ENCODE peak calls at places on chromosomes 6 and 20, in four cellular contexts. One of them, this sample, is unnamed.
A peak's percentile ranks its signal among the peaks of the same experiment; 100 is the strongest.

GRCh38 chr20:62905536-62906117 is 20.7 kb downstream of the DIDO1 start:
- DNase-seq in OCI-LY7: no peak
- DNase-seq in mesendoderm: no peak
- DNase-seq in H9: no peak
- DNase-seq in this sample: no peak

GRCh38 chr20:20904171-20904831 is 191.9 kb upstream of the RALGAPA2 start:
- DNase-seq in OCI-LY7: no peak
- DNase-seq in mesendoderm: no peak
- DNase-seq in H9: no peak
- DNase-seq in this sample: no peak

GRCh38 chr20:3420211-3420707 is 12.8 kb upstream of the DNAAF9 start:
- DNase-seq in OCI-LY7: no peak
- DNase-seq in mesendoderm: no peak
- DNase-seq in H9: no peak
- DNase-seq in this sample: no peak

GRCh38 chr6:7086488-7086887 is 21.3 kb upstream of the RREB1 start:
- DNase-seq in OCI-LY7: no peak
- DNase-seq in mesendoderm: no peak
- DNase-seq in H9: no peak
- DNase-seq in this sample: no peak

GRCh38 chr20:20435453-20435852 is 67.5 kb downstream of the INSM1 start:
- DNase-seq in OCI-LY7: no peak
- DNase-seq in mesendoderm: no peak
- DNase-seq in H9: no peak
- DNase-seq in this sample: peak; percentile 48

GRCh38 chr6:40755046-40755681 is 168.0 kb upstream of the LRFN2 start:
- DNase-seq in OCI-LY7: no peak
- DNase-seq in mesendoderm: peak; percentile 66
- DNase-seq in H9: peak; percentile 32
- DNase-seq in this sample: peak; percentile 51

GRCh38 chr6:52306972-52307849 is 22.7 kb upstream of the MCM3 start:
- DNase-seq in OCI-LY7: no peak
- DNase-seq in mesendoderm: peak; percentile 61
- DNase-seq in H9: peak; percentile 61
- DNase-seq in this sample: peak; percentile 74

GRCh38 chr6:150001295-150001990 is 23.9 kb downstream of the RAET1L start:
- DNase-seq in OCI-LY7: no peak
- DNase-seq in mesendoderm: no peak
- DNase-seq in H9: no peak
- DNase-seq in this sample: no peak

GRCh38 chr6:109174911-109175310 is 79.6 kb downstream of the CEP57L1 start:
- DNase-seq in OCI-LY7: no peak
- DNase-seq in mesendoderm: no peak
- DNase-seq in H9: no peak
- DNase-seq in this sample: no peak

GRCh38 chr6:3175742-3176321 is 18.5 kb upstream of the TUBB2A start:
- DNase-seq in OCI-LY7: no peak
- DNase-seq in mesendoderm: no peak
- DNase-seq in H9: no peak
- DNase-seq in this sample: no peak

GRCh38 chr6:9250852-9251251 is 815.5 kb upstream of the SLC35B3 start:
- DNase-seq in OCI-LY7: peak; percentile 3
- DNase-seq in mesendoderm: peak; percentile 79
- DNase-seq in H9: peak; percentile 68
- DNase-seq in this sample: peak; percentile 87

GRCh38 chr6:167553716-167554115 is 228.8 kb downstream of the TTLL2 start:
- DNase-seq in OCI-LY7: no peak
- DNase-seq in mesendoderm: peak; percentile 40
- DNase-seq in H9: no peak
- DNase-seq in this sample: no peak

GRCh38 chr6:56683882-56684281 is 41.2 kb upstream of the DST start:
- DNase-seq in OCI-LY7: no peak
- DNase-seq in mesendoderm: no peak
- DNase-seq in H9: no peak
- DNase-seq in this sample: no peak

GRCh38 chr6:168388641-168389633 is 52.0 kb upstream of the SMOC2 start:
- DNase-seq in OCI-LY7: no peak
- DNase-seq in mesendoderm: no peak
- DNase-seq in H9: peak; percentile 44
- DNase-seq in this sample: peak; percentile 51

GRCh38 chr6:45495404-45496084 is 117.8 kb upstream of the SUPT3H start:
- DNase-seq in OCI-LY7: no peak
- DNase-seq in mesendoderm: peak; percentile 23
- DNase-seq in H9: no peak
- DNase-seq in this sample: no peak

GRCh38 chr20:33009214-33010132 is 2.0 kb downstream of the BPIFB2 start:
- DNase-seq in OCI-LY7: peak; percentile 6
- DNase-seq in mesendoderm: no peak
- DNase-seq in H9: no peak
- DNase-seq in this sample: no peak

GRCh38 chr6:119110601-119111548 is 32.4 kb upstream of the FAM184A start:
- DNase-seq in OCI-LY7: peak; percentile 54
- DNase-seq in mesendoderm: peak; percentile 69
- DNase-seq in H9: no peak
- DNase-seq in this sample: peak; percentile 75

GRCh38 chr20:22389836-22390542 is 194.4 kb downstream of the FOXA2 start:
- DNase-seq in OCI-LY7: no peak
- DNase-seq in mesendoderm: peak; percentile 85
- DNase-seq in H9: peak; percentile 80
- DNase-seq in this sample: peak; percentile 83

GRCh38 chr6:153591165-153591564 is 447.9 kb upstream of the OPRM1 start:
- DNase-seq in OCI-LY7: no peak
- DNase-seq in mesendoderm: no peak
- DNase-seq in H9: no peak
- DNase-seq in this sample: no peak

GRCh38 chr20:24462461-24463010 is 6.9 kb upstream of the SYNDIG1 start:
- DNase-seq in OCI-LY7: no peak
- DNase-seq in mesendoderm: no peak
- DNase-seq in H9: peak; percentile 64
- DNase-seq in this sample: peak; percentile 74

GRCh38 chr20:35729836-35730582 is 12.1 kb downstream of the RBM39 start:
- DNase-seq in OCI-LY7: no peak
- DNase-seq in mesendoderm: no peak
- DNase-seq in H9: no peak
- DNase-seq in this sample: no peak
- H3K79me2 ChIP-seq in OCI-LY7: peaks cover 95% of the 10 kb centered on the region
- H3K79me2 ChIP-seq in mesendoderm: peaks cover 56% of the 10 kb centered on the region
- H3K79me2 ChIP-seq in H9: peaks cover 6% of the 10 kb centered on the region
- H3K79me2 ChIP-seq in this sample: peaks cover 100% of the 10 kb centered on the region

DNA sequence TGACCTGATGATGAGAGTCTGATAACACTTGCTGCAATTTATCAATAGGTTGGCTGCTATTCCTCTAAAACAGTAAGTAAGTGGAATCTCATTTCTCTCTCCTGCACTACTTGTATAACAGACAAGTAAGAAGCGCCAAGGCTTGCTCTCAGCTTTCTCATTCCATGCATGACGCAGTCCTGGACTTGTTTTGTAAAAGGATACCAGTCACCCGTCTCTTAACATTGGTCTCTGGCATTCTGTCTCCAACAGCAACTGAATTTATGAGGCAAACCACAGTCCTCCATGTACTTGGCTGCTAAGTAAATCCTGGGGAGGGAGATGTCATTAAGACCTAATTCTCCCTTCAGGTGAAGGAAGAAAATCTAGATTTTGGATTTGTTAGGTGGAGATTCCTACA is 115.4 kb downstream of the OPN5 start:
- DNase-seq in OCI-LY7: no peak
- DNase-seq in mesendoderm: no peak
- DNase-seq in H9: no peak
- DNase-seq in this sample: no peak
- H3K79me2 ChIP-seq in OCI-LY7: no peaks in the 10 kb centered on the region
- H3K79me2 ChIP-seq in mesendoderm: no peaks in the 10 kb centered on the region
- H3K79me2 ChIP-seq in H9: no peaks in the 10 kb centered on the region
- H3K79me2 ChIP-seq in this sample: no peaks in the 10 kb centered on the region

DNA sequence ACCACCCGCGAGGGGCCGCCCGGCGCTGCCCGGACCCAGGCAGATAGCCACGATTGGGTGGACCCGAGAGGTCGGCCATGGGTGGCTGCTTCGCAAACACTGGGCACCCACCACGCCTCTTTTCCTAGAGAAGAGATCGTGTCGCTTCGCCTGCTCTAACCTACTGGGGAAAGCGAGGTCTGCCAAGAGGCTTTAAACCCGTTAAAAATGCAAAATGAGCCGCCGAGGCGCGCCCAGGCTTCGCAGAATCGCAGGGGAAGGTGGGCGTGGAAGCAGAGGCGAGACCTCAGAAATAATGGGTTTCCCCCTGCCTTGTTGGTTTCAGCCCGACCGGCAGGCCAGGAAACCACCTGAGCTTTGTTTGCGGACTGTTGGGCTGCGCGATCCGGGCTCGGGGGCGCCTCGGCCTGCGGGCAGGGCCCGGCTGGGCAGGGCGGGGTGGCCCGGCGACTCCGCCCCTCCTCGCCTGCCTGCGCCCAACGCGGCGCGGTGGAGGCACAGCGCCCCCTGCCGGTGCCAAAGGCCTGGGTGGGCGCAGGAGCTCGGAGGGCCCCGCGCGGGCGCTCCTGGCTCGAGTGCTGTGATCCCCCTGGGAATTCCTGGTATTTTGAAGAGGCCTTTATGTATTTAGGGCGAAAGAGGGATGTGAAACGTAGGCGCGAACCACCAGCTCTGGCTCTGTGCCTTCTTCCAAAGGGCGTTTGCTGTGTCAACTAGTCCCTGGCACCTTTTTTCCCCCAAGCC is 1.6 kb downstream of the MARCKS start:
- DNase-seq in OCI-LY7: peak; percentile 75
- DNase-seq in mesendoderm: peak; percentile 97
- DNase-seq in H9: peak; percentile 92
- DNase-seq in this sample: peak; percentile 94
- H3K79me2 ChIP-seq in OCI-LY7: no peaks in the 10 kb centered on the region
- H3K79me2 ChIP-seq in mesendoderm: peaks cover 30% of the 10 kb centered on the region
- H3K79me2 ChIP-seq in H9: peaks cover 5% of the 10 kb centered on the region
- H3K79me2 ChIP-seq in this sample: peaks cover 45% of the 10 kb centered on the region

GRCh38 chr6:31495580-31495979 is 2.4 kb upstream of the MICB start:
- DNase-seq in OCI-LY7: peak; percentile 28
- DNase-seq in mesendoderm: peak; percentile 43
- DNase-seq in H9: no peak
- DNase-seq in this sample: no peak
- H3K79me2 ChIP-seq in OCI-LY7: peaks cover 66% of the 10 kb centered on the region
- H3K79me2 ChIP-seq in mesendoderm: no peaks in the 10 kb centered on the region
- H3K79me2 ChIP-seq in H9: no peaks in the 10 kb centered on the region
- H3K79me2 ChIP-seq in this sample: peaks cover 1% of the 10 kb centered on the region

DNA sequence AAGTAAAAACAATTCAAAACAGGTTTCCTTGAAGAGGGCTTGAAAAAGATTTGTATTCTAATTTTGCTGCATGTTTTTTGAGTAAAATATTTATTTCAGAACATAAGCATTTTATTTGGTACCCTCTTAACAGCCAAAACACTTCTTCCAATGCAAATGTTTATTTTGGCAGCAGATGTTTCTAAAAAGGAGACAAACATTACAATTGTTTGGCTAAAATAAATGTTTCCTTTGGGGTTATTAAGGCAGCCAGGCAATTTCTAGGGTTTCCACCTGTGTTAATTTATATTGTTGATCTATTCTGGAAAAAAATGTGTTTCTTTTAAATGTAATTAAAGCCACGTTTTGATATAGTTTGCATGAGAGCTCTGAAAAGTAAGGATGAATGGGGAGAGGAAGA is 56.6 kb downstream of the ARID1B start:
- DNase-seq in OCI-LY7: no peak
- DNase-seq in mesendoderm: no peak
- DNase-seq in H9: no peak
- DNase-seq in this sample: no peak
- H3K79me2 ChIP-seq in OCI-LY7: peaks cover 71% of the 10 kb centered on the region
- H3K79me2 ChIP-seq in mesendoderm: peaks cover 45% of the 10 kb centered on the region
- H3K79me2 ChIP-seq in H9: peaks cover 12% of the 10 kb centered on the region
- H3K79me2 ChIP-seq in this sample: peaks cover 100% of the 10 kb centered on the region

GRCh38 chr6:155543141-155543870 is 87.7 kb upstream of the NOX3 start:
- DNase-seq in OCI-LY7: no peak
- DNase-seq in mesendoderm: no peak
- DNase-seq in H9: no peak
- DNase-seq in this sample: no peak
- H3K79me2 ChIP-seq in OCI-LY7: no peaks in the 10 kb centered on the region
- H3K79me2 ChIP-seq in mesendoderm: no peaks in the 10 kb centered on the region
- H3K79me2 ChIP-seq in H9: no peaks in the 10 kb centered on the region
- H3K79me2 ChIP-seq in this sample: no peaks in the 10 kb centered on the region

GRCh38 chr6:135018961-135019360 is 35.7 kb downstream of the HBS1L start:
- DNase-seq in OCI-LY7: no peak
- DNase-seq in mesendoderm: no peak
- DNase-seq in H9: no peak
- DNase-seq in this sample: no peak

GRCh38 chr6:135021310-135022049 is 33.1 kb downstream of the HBS1L start:
- DNase-seq in OCI-LY7: no peak
- DNase-seq in mesendoderm: no peak
- DNase-seq in H9: no peak
- DNase-seq in this sample: no peak

GRCh38 chr6:135022050-135022697 is 32.4 kb downstream of the HBS1L start:
- DNase-seq in OCI-LY7: no peak
- DNase-seq in mesendoderm: no peak
- DNase-seq in H9: no peak
- DNase-seq in this sample: no peak

GRCh38 chr6:135014353-135014832 is 40.2 kb downstream of the HBS1L start:
- DNase-seq in OCI-LY7: no peak
- DNase-seq in mesendoderm: no peak
- DNase-seq in H9: no peak
- DNase-seq in this sample: no peak

DNA sequence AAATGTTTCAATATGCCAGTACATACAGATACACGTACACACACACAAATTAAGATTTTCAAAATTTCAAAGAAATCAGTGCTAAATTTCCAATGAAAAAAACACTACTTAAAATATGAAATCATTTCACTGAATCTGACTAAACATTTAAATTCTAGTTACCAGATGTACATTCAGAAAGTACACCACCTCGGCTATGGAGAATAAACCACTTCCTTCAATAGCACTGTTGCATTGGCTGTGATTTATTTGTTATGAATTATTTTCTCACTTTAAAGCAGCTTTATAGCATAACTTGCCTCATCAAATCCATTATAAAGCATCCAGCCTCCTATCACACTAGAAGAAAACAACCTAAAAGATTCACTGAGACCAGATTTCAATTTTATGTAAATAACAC is 36.6 kb downstream of the HBS1L start:
- DNase-seq in OCI-LY7: no peak
- DNase-seq in mesendoderm: no peak
- DNase-seq in H9: no peak
- DNase-seq in this sample: no peak
- H3K79me2 ChIP-seq in OCI-LY7: peaks cover 37% of the 10 kb centered on the region
- H3K79me2 ChIP-seq in mesendoderm: no peaks in the 10 kb centered on the region
- H3K79me2 ChIP-seq in H9: no peaks in the 10 kb centered on the region
- H3K79me2 ChIP-seq in this sample: peaks cover 32% of the 10 kb centered on the region

GRCh38 chr6:18457065-18457817 is 70.1 kb downstream of the RNF144B start:
- DNase-seq in OCI-LY7: no peak
- DNase-seq in mesendoderm: no peak
- DNase-seq in H9: no peak
- DNase-seq in this sample: peak; percentile 28

GRCh38 chr6:18454446-18454845 is 67.3 kb downstream of the RNF144B start:
- DNase-seq in OCI-LY7: no peak
- DNase-seq in mesendoderm: no peak
- DNase-seq in H9: no peak
- DNase-seq in this sample: no peak

GRCh38 chr6:18446771-18447170 is 59.6 kb downstream of the RNF144B start:
- DNase-seq in OCI-LY7: no peak
- DNase-seq in mesendoderm: no peak
- DNase-seq in H9: no peak
- DNase-seq in this sample: no peak

GRCh38 chr6:18447552-18447951 is 60.4 kb downstream of the RNF144B start:
- DNase-seq in OCI-LY7: no peak
- DNase-seq in mesendoderm: no peak
- DNase-seq in H9: no peak
- DNase-seq in this sample: no peak

GRCh38 chr6:18451756-18452155 is 64.6 kb downstream of the RNF144B start:
- DNase-seq in OCI-LY7: no peak
- DNase-seq in mesendoderm: no peak
- DNase-seq in H9: no peak
- DNase-seq in this sample: no peak
- H3K79me2 ChIP-seq in OCI-LY7: peaks cover 93% of the 10 kb centered on the region
- H3K79me2 ChIP-seq in mesendoderm: no peaks in the 10 kb centered on the region
- H3K79me2 ChIP-seq in H9: no peaks in the 10 kb centered on the region
- H3K79me2 ChIP-seq in this sample: no peaks in the 10 kb centered on the region

This sample was measured in GM23338.